ENCODE peak calls at places on chromosomes 2 and 18, in seven cellular contexts. One of them, this sample, is unnamed.

GRCh38 chr2:30612371-30612770 is 165.3 kb downstream of the LCLAT1 start:
- DNase-seq in activated T-helper 1 cell treated with Interleukin-2 at 50 U/mL for 16 hours: no peak
- DNase-seq in T-helper 1 cell: no peak
- DNase-seq in fibroblast of pulmonary artery: no peak
- DNase-seq in kidney: no peak
- DNase-seq in stimulated activated CD4-positive, alpha-beta T cell treated with anti-CD3 and anti-CD28 coated beads, Interleukin-4, amount 100 ng/mL, for 24 hours: no peak
- DNase-seq in neural crest cell: no peak
- DNase-seq in this sample: no peak

GRCh38 chr2:4358855-4359254 is 655.5 kb downstream of the DCDC2C start:
- DNase-seq in stimulated activated CD4-positive, alpha-beta T cell treated with anti-CD3 and anti-CD28 coated beads, Interleukin-4, amount 100 ng/mL, for 24 hours: no peak
- DNase-seq in fibroblast of pulmonary artery: no peak
- DNase-seq in T-helper 1 cell: no peak
- DNase-seq in neural crest cell: no peak
- DNase-seq in activated T-helper 1 cell treated with Interleukin-2 at 50 U/mL for 16 hours: no peak
- DNase-seq in kidney: no peak
- DNase-seq in this sample: no peak

GRCh38 chr2:25674003-25674362 is 606 bp upstream of the DTNB start:
- DNase-seq in kidney: no peak
- DNase-seq in activated T-helper 1 cell treated with Interleukin-2 at 50 U/mL for 16 hours: no peak
- DNase-seq in T-helper 1 cell: no peak
- DNase-seq in stimulated activated CD4-positive, alpha-beta T cell treated with anti-CD3 and anti-CD28 coated beads, Interleukin-4, amount 100 ng/mL, for 24 hours: no peak
- DNase-seq in neural crest cell: no peak
- DNase-seq in fibroblast of pulmonary artery: no peak
- DNase-seq in this sample: no peak

GRCh38 chr18:58490238-58490637 is 138.7 kb downstream of the ALPK2 start:
- DNase-seq in neural crest cell: no peak
- DNase-seq in activated T-helper 1 cell treated with Interleukin-2 at 50 U/mL for 16 hours: no peak
- DNase-seq in kidney: no peak
- DNase-seq in stimulated activated CD4-positive, alpha-beta T cell treated with anti-CD3 and anti-CD28 coated beads, Interleukin-4, amount 100 ng/mL, for 24 hours: no peak
- DNase-seq in T-helper 1 cell: no peak
- DNase-seq in fibroblast of pulmonary artery: no peak
- DNase-seq in this sample: no peak

GRCh38 chr2:221448857-221449390 is 123.2 kb downstream of the EPHA4 start:
- DNase-seq in fibroblast of pulmonary artery: no peak
- DNase-seq in activated T-helper 1 cell treated with Interleukin-2 at 50 U/mL for 16 hours: no peak
- DNase-seq in stimulated activated CD4-positive, alpha-beta T cell treated with anti-CD3 and anti-CD28 coated beads, Interleukin-4, amount 100 ng/mL, for 24 hours: no peak
- DNase-seq in kidney: no peak
- DNase-seq in neural crest cell: no peak
- DNase-seq in T-helper 1 cell: no peak
- DNase-seq in this sample: no peak

GRCh38 chr2:37665622-37666362 is 5.7 kb downstream of the CDC42EP3 start:
- DNase-seq in activated T-helper 1 cell treated with Interleukin-2 at 50 U/mL for 16 hours: no peak
- DNase-seq in T-helper 1 cell: no peak
- DNase-seq in stimulated activated CD4-positive, alpha-beta T cell treated with anti-CD3 and anti-CD28 coated beads, Interleukin-4, amount 100 ng/mL, for 24 hours: no peak
- DNase-seq in neural crest cell: no peak
- DNase-seq in fibroblast of pulmonary artery: no peak
- DNase-seq in kidney: no peak
- DNase-seq in this sample: no peak

GRCh38 chr2:20091305-20091991 is 40.0 kb upstream of the LAPTM4A start:
- DNase-seq in stimulated activated CD4-positive, alpha-beta T cell treated with anti-CD3 and anti-CD28 coated beads, Interleukin-4, amount 100 ng/mL, for 24 hours: no peak
- DNase-seq in kidney: peak
- DNase-seq in fibroblast of pulmonary artery: peak
- DNase-seq in T-helper 1 cell: no peak
- DNase-seq in activated T-helper 1 cell treated with Interleukin-2 at 50 U/mL for 16 hours: no peak
- DNase-seq in neural crest cell: no peak
- DNase-seq in this sample: no peak

GRCh38 chr2:217510790-217511291 is 492.0 kb downstream of the TNS1 start:
- DNase-seq in stimulated activated CD4-positive, alpha-beta T cell treated with anti-CD3 and anti-CD28 coated beads, Interleukin-4, amount 100 ng/mL, for 24 hours: peak
- DNase-seq in kidney: no peak
- DNase-seq in activated T-helper 1 cell treated with Interleukin-2 at 50 U/mL for 16 hours: no peak
- DNase-seq in T-helper 1 cell: no peak
- DNase-seq in neural crest cell: peak
- DNase-seq in fibroblast of pulmonary artery: peak
- DNase-seq in this sample: peak

GRCh38 chr2:10046899-10047298 is 3.5 kb downstream of the KLF11 start:
- DNase-seq in stimulated activated CD4-positive, alpha-beta T cell treated with anti-CD3 and anti-CD28 coated beads, Interleukin-4, amount 100 ng/mL, for 24 hours: no peak
- DNase-seq in neural crest cell: no peak
- DNase-seq in activated T-helper 1 cell treated with Interleukin-2 at 50 U/mL for 16 hours: no peak
- DNase-seq in fibroblast of pulmonary artery: no peak
- DNase-seq in kidney: peak
- DNase-seq in T-helper 1 cell: no peak
- DNase-seq in this sample: no peak

GRCh38 chr18:41899535-41899934 is 55.5 kb upstream of the PIK3C3 start:
- DNase-seq in stimulated activated CD4-positive, alpha-beta T cell treated with anti-CD3 and anti-CD28 coated beads, Interleukin-4, amount 100 ng/mL, for 24 hours: no peak
- DNase-seq in kidney: no peak
- DNase-seq in T-helper 1 cell: no peak
- DNase-seq in fibroblast of pulmonary artery: no peak
- DNase-seq in activated T-helper 1 cell treated with Interleukin-2 at 50 U/mL for 16 hours: no peak
- DNase-seq in neural crest cell: no peak
- DNase-seq in this sample: peak

GRCh38 chr2:23926289-23926749 is 604 bp downstream of the ATAD2B start:
- DNase-seq in activated T-helper 1 cell treated with Interleukin-2 at 50 U/mL for 16 hours: no peak
- DNase-seq in stimulated activated CD4-positive, alpha-beta T cell treated with anti-CD3 and anti-CD28 coated beads, Interleukin-4, amount 100 ng/mL, for 24 hours: peak
- DNase-seq in kidney: peak
- DNase-seq in fibroblast of pulmonary artery: no peak
- DNase-seq in T-helper 1 cell: peak
- DNase-seq in neural crest cell: peak
- DNase-seq in this sample: no peak

GRCh38 chr2:100964222-100964621 is 37.9 kb upstream of the RPL31 start:
- DNase-seq in fibroblast of pulmonary artery: no peak
- DNase-seq in kidney: no peak
- DNase-seq in neural crest cell: no peak
- DNase-seq in stimulated activated CD4-positive, alpha-beta T cell treated with anti-CD3 and anti-CD28 coated beads, Interleukin-4, amount 100 ng/mL, for 24 hours: no peak
- DNase-seq in activated T-helper 1 cell treated with Interleukin-2 at 50 U/mL for 16 hours: no peak
- DNase-seq in T-helper 1 cell: no peak
- DNase-seq in this sample: no peak

GRCh38 chr2:28359222-28360065 is 33.2 kb upstream of the FOSL2 start:
- DNase-seq in T-helper 1 cell: peak
- DNase-seq in stimulated activated CD4-positive, alpha-beta T cell treated with anti-CD3 and anti-CD28 coated beads, Interleukin-4, amount 100 ng/mL, for 24 hours: peak
- DNase-seq in kidney: no peak
- DNase-seq in activated T-helper 1 cell treated with Interleukin-2 at 50 U/mL for 16 hours: peak
- DNase-seq in fibroblast of pulmonary artery: peak
- DNase-seq in neural crest cell: no peak
- DNase-seq in this sample: no peak

GRCh38 chr2:102999958-103000357 is 238.1 kb downstream of the TMEM182 start:
- DNase-seq in activated T-helper 1 cell treated with Interleukin-2 at 50 U/mL for 16 hours: no peak
- DNase-seq in neural crest cell: no peak
- DNase-seq in kidney: no peak
- DNase-seq in fibroblast of pulmonary artery: no peak
- DNase-seq in T-helper 1 cell: no peak
- DNase-seq in stimulated activated CD4-positive, alpha-beta T cell treated with anti-CD3 and anti-CD28 coated beads, Interleukin-4, amount 100 ng/mL, for 24 hours: no peak
- DNase-seq in this sample: no peak

This sample was measured in NCI-H524.